ENCODE peak calls at places on chromosomes 13 and 19, in five cellular contexts. A, C, H, Y and M are unnamed samples.

GRCh38 chr19:53808710-53809125 is 15.4 kb downstream of the NLRP12 start:
- DNase-seq in A (peak), C (no peak), H (peak), Y (no peak), M (no peak)

GRCh38 chr13:109595466-109595865 is 190.9 kb downstream of the IRS2 start:
- DNase-seq in A (peak), C (no peak), H (peak), Y (no peak), M (no peak)

GRCh38 chr19:4684312-4685095 is 14.4 kb upstream of the MYDGF start:
- DNase-seq in A (no peak), C (no peak), H (no peak), Y (peak), M (no peak)

GRCh38 chr13:30829788-30830637 is 76.1 kb upstream of the MEDAG start:
- DNase-seq in A (no peak), C (no peak), H (peak), Y (no peak), M (no peak)

GRCh38 chr19:33513424-33513823 is 8.2 kb downstream of the PEPD start:
- DNase-seq in A (no peak), C (no peak), H (no peak), Y (no peak), M (no peak)

GRCh38 chr13:84139561-84140158 is 257.4 kb upstream of the SLITRK1 start:
- DNase-seq in A (no peak), C (no peak), H (no peak), Y (no peak), M (no peak)

GRCh38 chr19:20051841-20052768 is 12.8 kb upstream of the ZNF682 start:
- DNase-seq in A (peak), C (peak), H (peak), Y (peak), M (peak)

GRCh38 chr19:23071087-23071511 is 45.7 kb upstream of the ZNF730 start:
- DNase-seq in A (peak), C (no peak), H (peak), Y (no peak), M (no peak)

GRCh38 chr13:33879044-33879596 is 61.2 kb downstream of the RFC3 start:
- DNase-seq in A (no peak), C (no peak), H (no peak), Y (no peak), M (no peak)

GRCh38 chr13:73429691-73430090 is 370.9 kb downstream of the KLF5 start:
- DNase-seq in A (peak), C (no peak), H (peak), Y (no peak), M (no peak)

GRCh38 chr13:71274923-71275593 is 591.9 kb downstream of the DACH1 start:
- DNase-seq in A (no peak), C (no peak), H (no peak), Y (no peak), M (no peak)

GRCh38 chr19:12994701-12995595 is at the start of gene NFIX:
- DNase-seq in A (peak), C (peak), H (peak), Y (peak), M (no peak)

GRCh38 chr13:26475176-26476110 is 82.0 kb upstream of the WASF3 start:
- DNase-seq in A (no peak), C (no peak), H (no peak), Y (no peak), M (no peak)

GRCh38 chr19:8224394-8225145 is 15.4 kb downstream of the CERS4 start:
- DNase-seq in A (no peak), C (no peak), H (no peak), Y (no peak), M (no peak)

GRCh38 chr13:98527526-98527925 is 49.4 kb downstream of the STK24 start:
- DNase-seq in A (no peak), C (no peak), H (no peak), Y (no peak), M (no peak)

GRCh38 chr13:48595330-48596127 is 58.2 kb upstream of the CYSLTR2 start:
- DNase-seq in A (peak), C (no peak), H (peak), Y (peak), M (peak)

GRCh38 chr19:21566073-21566472 is 60.7 kb downstream of the ZNF429 start:
- DNase-seq in A (peak), C (no peak), H (no peak), Y (no peak), M (no peak)

GRCh38 chr13:40640845-40641458 is 25.5 kb downstream of the FOXO1 start:
- DNase-seq in A (no peak), C (no peak), H (no peak), Y (no peak), M (no peak)

GRCh38 chr19:21569497-21569870 is 64.1 kb downstream of the ZNF429 start:
- DNase-seq in A (peak), C (peak), H (no peak), Y (peak), M (peak)

GRCh38 chr19:867855-868457 is 8.5 kb downstream of the CFD start:
- DNase-seq in A (no peak), C (no peak), H (no peak), Y (no peak), M (no peak)

GRCh38 chr19:6476155-6476895 is 5.3 kb downstream of the DENND1C start:
- DNase-seq in A (peak), C (peak), H (peak), Y (peak), M (peak)

GRCh38 chr13:86881390-86881789 is 789.8 kb upstream of the SLITRK5 start:
- DNase-seq in A (no peak), C (no peak), H (no peak), Y (no peak), M (no peak)

GRCh38 chr19:35295792-35296462 is 4.0 kb downstream of the MAG start:
- DNase-seq in A (no peak), C (peak), H (no peak), Y (no peak), M (no peak)

GRCh38 chr19:45071969-45072790 is 4.1 kb downstream of the ZNF296 start:
- DNase-seq in A (no peak), C (no peak), H (no peak), Y (no peak), M (no peak)

GRCh38 chr19:35609881-35610353 is 2.6 kb upstream of the HAUS5 start:
- DNase-seq in A (no peak), C (peak), H (no peak), Y (no peak), M (no peak)

GRCh38 chr13:19680751-19681150 is 47.3 kb downstream of the MPHOSPH8 start:
- DNase-seq in A (peak), C (no peak), H (peak), Y (no peak), M (no peak)

GRCh38 chr13:113930711-113931637 is 42.9 kb downstream of the C13orf46 start:
- DNase-seq in A (no peak), C (no peak), H (no peak), Y (no peak), M (no peak)

GRCh38 chr19:10018219-10018618 is 4.9 kb downstream of the RDH8 start:
- DNase-seq in A (no peak), C (no peak), H (peak), Y (no peak), M (no peak)

GRCh38 chr19:30371157-30371845 is 883 bp upstream of the ZNF536 start:
- DNase-seq in A (no peak), C (no peak), H (no peak), Y (no peak), M (peak)

GRCh38 chr19:55141696-55142095 is 7.3 kb downstream of the TNNT1 start:
- DNase-seq in A (no peak), C (no peak), H (no peak), Y (no peak), M (no peak)

GRCh38 chr13:40591091-40591490 is 75.3 kb downstream of the FOXO1 start:
- DNase-seq in A (no peak), C (no peak), H (no peak), Y (no peak), M (no peak)

GRCh38 chr19:55117063-55117635 is 288 bp downstream of the PPP1R12C start:
- DNase-seq in A (no peak), C (no peak), H (no peak), Y (no peak), M (no peak)